ENCODE peak calls at places on chromosomes 5 and 9, in six cellular contexts. O is K562, F is HCT116, W is GM12878, Z is HepG2, U is SK-N-SH. R is an unnamed sample.

GRCh38 chr9:5529683-5530221 is 19.4 kb downstream of the PDCD1LG2 start:
- DNase-seq in Z (no peak), W (peak), F (no peak), O (no peak), U (no peak), R (no peak)

GRCh38 chr5:150590979-150591411 is 49.5 kb upstream of the SYNPO start:
- DNase-seq in F (no peak), W (no peak), Z (no peak), U (peak), O (no peak), R (no peak)

GRCh38 chr5:141878186-141878770 is at the start of gene PCDH1:
- DNase-seq in Z (no peak), U (peak), W (no peak), O (peak), F (no peak), R (no peak)

GRCh38 chr9:132997591-132997990 is 19.1 kb downstream of the GFI1B start:
- DNase-seq in Z (peak), W (no peak), O (peak), F (no peak), U (peak), R (no peak)

GRCh38 chr5:181191526-181192336 is 13.3 kb downstream of the TRIM7 start:
- DNase-seq in F (peak), Z (peak), O (peak), W (peak), U (peak), R (no peak)

GRCh38 chr9:88476491-88477271 is 58.3 kb upstream of the NXNL2 start:
- DNase-seq in W (peak), F (no peak), U (no peak), Z (no peak), O (no peak), R (no peak)

GRCh38 chr9:124749811-124750210 is 21.3 kb downstream of the NR6A1 start:
- DNase-seq in Z (no peak), F (no peak), U (no peak), O (no peak), W (no peak), R (no peak)

GRCh38 chr5:150540615-150541396 is 32.9 kb downstream of the NDST1 start:
- DNase-seq in F (no peak), O (no peak), W (no peak), U (no peak), Z (peak), R (no peak)

GRCh38 chr5:40681351-40682311 is 1.9 kb downstream of the PTGER4 start:
- DNase-seq in O (no peak), F (no peak), Z (no peak), W (no peak), U (peak), R (no peak)

GRCh38 chr9:70412678-70413426 is 1.6 kb downstream of the KLF9 start:
- DNase-seq in U (peak), F (no peak), Z (peak), W (no peak), O (peak), R (no peak)

GRCh38 chr5:134642931-134643530 is 5.6 kb upstream of the SEC24A start:
- DNase-seq in W (peak), F (no peak), O (no peak), Z (no peak), U (no peak), R (no peak)

GRCh38 chr9:88090151-88090581 is 48.1 kb downstream of the SPATA31C2 start:
- DNase-seq in W (no peak), O (no peak), Z (no peak), F (no peak), U (no peak), R (no peak)

GRCh38 chr5:74201334-74202081 is 439.0 kb downstream of the ENC1 start:
- DNase-seq in U (no peak), W (peak), O (peak), Z (no peak), F (no peak), R (peak)

GRCh38 chr5:180632768-180633167 is 16.6 kb downstream of the FLT4 start:
- DNase-seq in Z (no peak), F (no peak), U (no peak), W (no peak), O (no peak), R (no peak)

GRCh38 chr5:166370928-166371690 is 1920.3 kb upstream of the WWC1 start:
- DNase-seq in F (no peak), W (no peak), U (no peak), O (no peak), Z (no peak), R (peak)

GRCh38 chr5:137316346-137316736 is 182.8 kb downstream of the SPOCK1 start:
- DNase-seq in U (no peak), O (no peak), Z (no peak), W (no peak), F (no peak), R (no peak)

GRCh38 chr9:108478871-108479332 is 376.9 kb downstream of the ACTL7B start:
- DNase-seq in O (no peak), W (peak), U (no peak), Z (peak), F (no peak), R (no peak)

GRCh38 chr5:14850419-14851066 is 21.0 kb downstream of the ANKH start:
- DNase-seq in W (no peak), O (no peak), F (no peak), U (peak), Z (no peak), R (no peak)

GRCh38 chr5:135458921-135459331 is 6.8 kb upstream of the TIFAB start:
- DNase-seq in W (no peak), F (peak), U (no peak), O (peak), Z (no peak), R (no peak)

GRCh38 chr9:83199240-83199639 is 136.3 kb upstream of the RASEF start:
- DNase-seq in O (no peak), F (peak), W (no peak), U (peak), Z (peak), R (no peak)

GRCh38 chr5:158970569-158971014 is 129.1 kb downstream of the EBF1 start:
- DNase-seq in U (no peak), O (no peak), F (no peak), Z (no peak), W (no peak), R (no peak)

GRCh38 chr5:149239917-149240316 is 31.7 kb upstream of the AFAP1L1 start:
- DNase-seq in F (no peak), U (no peak), O (no peak), W (no peak), Z (no peak), R (no peak)

GRCh38 chr9:134112561-134112960 is 23.3 kb upstream of the WDR5 start:
- DNase-seq in W (no peak), F (no peak), O (no peak), U (no peak), Z (no peak), R (no peak)

GRCh38 chr9:114894801-114895433 is 35.5 kb downstream of the TNFSF8 start:
- DNase-seq in Z (peak), F (no peak), U (no peak), O (no peak), W (no peak), R (no peak)

GRCh38 chr5:127941646-127942045 is 141.9 kb upstream of the SLC12A2 start:
- DNase-seq in W (no peak), U (no peak), F (no peak), Z (no peak), O (no peak), R (no peak)

GRCh38 chr9:126412945-126413344 is 86.3 kb downstream of the MVB12B start:
- DNase-seq in W (no peak), O (no peak), Z (no peak), F (no peak), U (no peak), R (no peak)

GRCh38 chr5:172902497-172903472 is 56.4 kb upstream of the RPL26L1 start:
- DNase-seq in U (peak), Z (peak), O (peak), F (peak), W (no peak), R (no peak)

GRCh38 chr5:172903790-172904189 is 55.4 kb upstream of the RPL26L1 start:
- DNase-seq in Z (no peak), F (peak), U (peak), W (no peak), O (peak), R (no peak)

GRCh38 chr5:172904312-172904642 is 54.9 kb upstream of the RPL26L1 start:
- DNase-seq in O (no peak), Z (no peak), F (no peak), U (no peak), W (no peak), R (no peak)

GRCh38 chr5:172901012-172901780 is 58.0 kb upstream of the RPL26L1 start:
- DNase-seq in U (no peak), O (peak), F (no peak), Z (peak), W (no peak), R (no peak)

GRCh38 chr5:172901788-172902496 is 57.3 kb upstream of the RPL26L1 start:
- DNase-seq in O (peak), W (no peak), F (no peak), Z (no peak), U (no peak), R (no peak)
- TF ChIP-seq REST in O (no peak), W (no peak), F (no peak), Z (no peak), U (no peak), R (no peak)

GRCh38 chr5:178177569-178177968 is 9.6 kb downstream of the GMCL2 start:
- DNase-seq in F (no peak), O (no peak), Z (no peak), W (no peak), U (no peak), R (no peak)
- TF ChIP-seq CTCF in F (no peak), O (no peak), Z (no peak), W (no peak), U (no peak), R (no peak)

GRCh38 chr9:69122086-69122390 is 52.0 kb upstream of the TJP2 start:
- DNase-seq in U (peak), F (no peak), W (no peak), O (no peak), Z (peak), R (no peak)
- TF ChIP-seq SIN3A in U (no peak), F (no peak), W (no peak), O (no peak), Z (peak), R (no peak)

GRCh38 chr9:112094240-112094639 is 80.9 kb downstream of the SUSD1 start:
- DNase-seq in Z (no peak), O (peak), F (no peak), W (no peak), U (no peak), R (no peak)

GRCh38 chr9:112094948-112095779 is 79.9 kb downstream of the SUSD1 start:
- DNase-seq in F (no peak), O (peak), Z (no peak), W (no peak), U (no peak), R (no peak)

GRCh38 chr9:112093147-112093874 is 81.8 kb downstream of the SUSD1 start:
- DNase-seq in U (no peak), W (no peak), O (peak), Z (no peak), F (no peak), R (no peak)

GRCh38 chr9:112093875-112094227 is 81.2 kb downstream of the SUSD1 start:
- DNase-seq in Z (no peak), W (no peak), F (no peak), U (no peak), O (no peak), R (no peak)

DNA sequence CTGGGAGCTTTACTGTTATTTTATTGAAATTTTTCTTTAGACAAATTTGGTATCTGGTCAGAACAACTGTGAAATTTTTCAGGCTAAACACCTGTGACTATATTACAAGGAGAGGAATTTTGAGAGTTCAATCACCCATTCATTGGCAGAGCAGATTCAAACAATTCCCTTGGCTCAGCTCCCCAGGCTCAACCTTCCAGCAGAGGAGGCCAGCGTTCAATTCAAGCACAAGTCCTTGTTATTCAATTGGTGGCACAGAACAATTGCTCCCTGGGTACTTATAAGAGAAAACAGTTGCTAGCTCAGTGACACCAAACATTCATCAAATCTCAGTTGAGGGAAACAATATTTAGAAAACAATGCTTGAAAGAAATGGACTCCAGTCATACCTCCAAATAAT is 83.3 kb downstream of the SUSD1 start:
- DNase-seq in U (no peak), F (no peak), W (no peak), O (no peak), Z (no peak), R (peak)
- TF ChIP-seq REST in U (no peak), F (no peak), W (no peak), O (no peak), Z (no peak), R (no peak)

GRCh38 chr5:124976086-124976485 is 229.6 kb upstream of the ZNF608 start:
- DNase-seq in O (no peak), U (no peak), Z (no peak), W (no peak), F (no peak), R (no peak)

GRCh38 chr5:124973613-124974130 is 227.2 kb upstream of the ZNF608 start:
- DNase-seq in Z (no peak), U (no peak), F (no peak), O (no peak), W (no peak), R (no peak)

GRCh38 chr5:124972703-124973102 is 226.3 kb upstream of the ZNF608 start:
- DNase-seq in Z (no peak), O (no peak), F (no peak), W (no peak), U (no peak), R (no peak)
- TF ChIP-seq CTCF in Z (no peak), O (no peak), F (no peak), W (no peak), U (no peak), R (peak)

GRCh38 chr5:151670953-151671636 is 15.6 kb downstream of the SPARC start:
- DNase-seq in U (no peak), F (no peak), Z (no peak), O (no peak), W (no peak), R (no peak)
- TF ChIP-seq SIN3A in U (no peak), F (no peak), Z (no peak), O (no peak), W (no peak), R (no peak)

GRCh38 chr9:85716031-85716877 is 25.5 kb downstream of the AGTPBP1 start:
- DNase-seq in F (no peak), Z (no peak), U (no peak), O (peak), W (peak), R (no peak)
- TF ChIP-seq REST in F (no peak), Z (no peak), U (no peak), O (no peak), W (no peak), R (no peak)

DNA sequence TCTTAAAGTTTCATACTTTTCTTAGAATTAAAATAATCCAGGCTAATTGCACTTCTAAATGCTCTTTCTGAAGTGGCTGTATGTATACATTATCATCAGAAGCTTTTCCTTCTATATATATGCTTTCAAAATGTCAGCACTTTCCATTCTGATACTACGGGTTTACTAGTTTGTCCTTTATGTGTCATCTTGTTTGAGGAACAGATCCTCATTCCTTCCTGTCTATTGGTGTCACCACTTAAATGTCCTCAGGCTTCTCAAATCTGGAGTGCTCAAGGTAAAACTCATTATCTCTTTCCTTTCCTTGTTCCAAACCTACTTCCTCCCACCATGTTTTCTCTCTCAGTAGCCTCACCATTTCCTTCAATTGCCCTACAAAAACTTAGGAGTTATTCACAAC is 236.3 kb downstream of the CSNK1G3 start:
- DNase-seq in O (no peak), Z (no peak), U (no peak), F (no peak), W (no peak), R (no peak)
- TF ChIP-seq CTCF in O (no peak), Z (no peak), U (no peak), F (no peak), W (no peak), R (no peak)